ENCODE peak calls at places on chromosomes 16 and 17, in ten cellular contexts. H is OCI-LY7; B is A549; C is left lung; I is astrocyte of the cerebellum; D is fibroblast of the aortic adventitia; V is HFF-Myc; Y is PC-3; W is CD4-positive, alpha-beta memory T cell; G is sigmoid colon. X is an unnamed sample.

GRCh38 chr17:73401911-73402310 is 90.1 kb upstream of the CDC42EP4 start:
- DNase-seq in H (no peak), B (no peak), C (peak), I (peak), D (peak), V (no peak), Y (no peak), W (peak), G (no peak), X (no peak)

GRCh38 chr16:1920727-1921155 is 2.5 kb upstream of the HS3ST6 start:
- DNase-seq in H (peak), B (peak), C (no peak), I (no peak), D (no peak), V (no peak), Y (peak), W (no peak), G (no peak), X (no peak)

GRCh38 chr16:78704421-78704820 is 605.0 kb downstream of the WWOX start:
- DNase-seq in H (no peak), B (no peak), C (no peak), I (no peak), D (no peak), V (peak), Y (no peak), W (no peak), G (no peak), X (no peak)

GRCh38 chr17:12041316-12041715 is 20.6 kb downstream of the MAP2K4 start:
- DNase-seq in H (no peak), B (peak), C (no peak), I (peak), D (peak), V (peak), Y (peak), W (no peak), G (no peak), X (no peak)

GRCh38 chr16:26019885-26020284 is 328.1 kb downstream of the HS3ST4 start:
- DNase-seq in H (no peak), B (no peak), C (no peak), I (no peak), D (no peak), V (no peak), Y (no peak), W (no peak), G (no peak), X (no peak)

GRCh38 chr16:4338712-4339299 is 12.3 kb downstream of the PAM16 start:
- DNase-seq in H (no peak), B (no peak), C (no peak), I (no peak), D (no peak), V (no peak), Y (no peak), W (no peak), G (peak), X (no peak)

GRCh38 chr17:82228278-82228841 is 482 bp upstream of the SLC16A3 start:
- DNase-seq in H (peak), B (no peak), C (peak), I (no peak), D (no peak), V (no peak), Y (no peak), W (peak), G (peak), X (peak)

GRCh38 chr17:11996722-11997146 is 541 bp downstream of the ZNF18 start:
- DNase-seq in H (peak), B (peak), C (no peak), I (no peak), D (peak), V (peak), Y (peak), W (peak), G (no peak), X (peak)

GRCh38 chr17:3157218-3157617 is 29.9 kb upstream of the OR1G1 start:
- DNase-seq in H (no peak), B (no peak), C (no peak), I (no peak), D (no peak), V (no peak), Y (no peak), W (no peak), G (no peak), X (no peak)

GRCh38 chr16:566475-567361 is at the start of gene NHLRC4:
- DNase-seq in H (peak), B (no peak), C (no peak), I (no peak), D (peak), V (no peak), Y (no peak), W (peak), G (peak), X (peak)

GRCh38 chr17:59838196-59838911 is 54.4 kb downstream of the TUBD1 start:
- DNase-seq in H (no peak), B (peak), C (no peak), I (no peak), D (peak), V (no peak), Y (peak), W (peak), G (peak), X (peak)

GRCh38 chr16:27234603-27235002 is 31.3 kb downstream of the KDM8 start:
- DNase-seq in H (no peak), B (no peak), C (no peak), I (no peak), D (no peak), V (no peak), Y (no peak), W (no peak), G (peak), X (no peak)

GRCh38 chr17:71423871-71424546 is 696.8 kb upstream of the SOX9 start:
- DNase-seq in H (peak), B (peak), C (no peak), I (peak), D (no peak), V (no peak), Y (peak), W (no peak), G (no peak), X (no peak)

GRCh38 chr17:67629963-67630320 is 87.8 kb upstream of the NOL11 start:
- DNase-seq in H (peak), B (peak), C (no peak), I (peak), D (peak), V (peak), Y (peak), W (peak), G (no peak), X (no peak)

GRCh38 chr17:17782425-17783120 is 54.2 kb downstream of the SREBF1 start:
- DNase-seq in H (peak), B (no peak), C (no peak), I (no peak), D (no peak), V (no peak), Y (peak), W (no peak), G (no peak), X (peak)

GRCh38 chr17:19486351-19487008 is 47.2 kb upstream of the SLC47A1 start:
- DNase-seq in H (no peak), B (no peak), C (no peak), I (no peak), D (no peak), V (no peak), Y (no peak), W (no peak), G (peak), X (no peak)

GRCh38 chr17:13594762-13595697 is 6.7 kb downstream of the HS3ST3A1 start:
- DNase-seq in H (peak), B (peak), C (no peak), I (peak), D (peak), V (peak), Y (peak), W (peak), G (peak), X (peak)

GRCh38 chr16:74726736-74727135 is 26.1 kb upstream of the MLKL start:
- DNase-seq in H (peak), B (peak), C (no peak), I (no peak), D (no peak), V (no peak), Y (peak), W (no peak), G (no peak), X (peak)

GRCh38 chr17:65408050-65408449 is 153.4 kb downstream of the AXIN2 start:
- DNase-seq in H (no peak), B (no peak), C (no peak), I (no peak), D (no peak), V (no peak), Y (no peak), W (no peak), G (no peak), X (no peak)

GRCh38 chr17:31128241-31128640 is 33.5 kb downstream of the NF1 start:
- DNase-seq in H (no peak), B (no peak), C (no peak), I (no peak), D (no peak), V (no peak), Y (no peak), W (no peak), G (no peak), X (no peak)

GRCh38 chr17:27518048-27518447 is 61.8 kb downstream of the KSR1 start:
- DNase-seq in H (no peak), B (no peak), C (no peak), I (no peak), D (no peak), V (no peak), Y (no peak), W (no peak), G (no peak), X (no peak)

GRCh38 chr16:1991588-1992474 is 2.1 kb downstream of the SYNGR3 start:
- DNase-seq in H (peak), B (peak), C (peak), I (peak), D (peak), V (no peak), Y (peak), W (peak), G (peak), X (peak)

GRCh38 chr17:31388770-31389672 is 2.5 kb upstream of the RAB11FIP4 start:
- DNase-seq in H (peak), B (no peak), C (no peak), I (no peak), D (no peak), V (no peak), Y (peak), W (peak), G (no peak), X (no peak)

GRCh38 chr17:40301315-40301714 is 7.7 kb upstream of the RARA start:
- DNase-seq in H (no peak), B (peak), C (no peak), I (no peak), D (no peak), V (no peak), Y (peak), W (no peak), G (no peak), X (no peak)
- H3K4me3 ChIP-seq in H (no peak), B (no peak), C (no peak), I (no peak), D (no peak), V (no peak), Y (no peak), W (no peak), G (no peak), X (no peak)

DNA sequence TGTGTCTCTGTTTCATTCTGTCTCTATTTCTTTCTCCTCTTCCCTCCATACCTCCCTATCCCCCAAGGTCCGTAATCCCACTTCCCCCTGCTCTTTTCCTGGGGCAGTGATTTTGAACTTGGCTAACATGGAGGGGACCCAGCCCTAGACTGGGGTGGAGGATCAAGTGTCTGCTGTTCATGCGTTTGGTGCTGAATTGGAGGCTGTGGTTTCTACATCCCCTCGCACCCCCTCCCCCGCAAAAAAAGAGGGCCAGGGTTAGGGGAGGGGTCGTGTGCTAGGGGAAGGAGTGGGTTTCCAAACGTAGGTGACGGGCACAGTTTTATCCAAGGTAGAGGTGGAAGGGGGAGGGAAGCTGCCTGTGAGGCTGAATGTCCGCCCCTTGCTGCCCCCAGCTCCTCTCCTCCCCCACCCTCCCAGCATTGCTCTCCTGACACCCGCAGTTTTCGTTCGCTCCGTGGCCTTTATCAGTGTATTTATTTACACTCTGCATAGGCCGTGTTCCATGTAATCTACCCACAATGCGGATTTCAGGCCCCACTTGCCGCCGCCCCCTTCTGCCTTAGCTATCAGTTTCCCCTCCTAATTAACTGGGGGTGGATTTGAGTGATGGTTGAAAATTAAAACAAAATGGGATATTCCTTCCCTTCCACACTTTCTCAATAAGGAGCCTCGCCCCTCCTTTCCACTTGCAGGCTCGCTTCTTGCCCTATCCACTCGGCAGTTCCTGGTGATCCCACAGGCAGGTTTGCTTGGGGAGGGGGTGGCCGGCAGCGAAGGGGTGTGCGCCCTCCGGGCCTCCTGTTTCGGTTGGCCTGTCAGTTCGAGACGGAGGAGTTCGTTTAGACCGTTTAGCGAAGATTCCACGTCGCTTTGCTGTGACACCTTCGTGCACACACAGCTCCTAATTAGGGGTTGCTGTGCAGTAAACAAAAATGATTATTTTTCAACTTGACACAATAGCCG is 2.0 kb downstream of the GNAO1 start:
- DNase-seq in H (no peak), B (no peak), C (no peak), I (no peak), D (no peak), V (no peak), Y (no peak), W (no peak), G (no peak), X (no peak)
- H3K4me3 ChIP-seq in H (no peak), B (no peak), C (no peak), I (no peak), D (no peak), V (no peak), Y (no peak), W (peak), G (peak), X (peak)

GRCh38 chr17:77374170-77374936 is 233.6 kb downstream of the SEC14L1 start:
- DNase-seq in H (peak), B (no peak), C (peak), I (peak), D (peak), V (no peak), Y (no peak), W (peak), G (peak), X (peak)

GRCh38 chr17:77375108-77375507 is 234.3 kb downstream of the SEC14L1 start:
- DNase-seq in H (no peak), B (no peak), C (no peak), I (no peak), D (no peak), V (no peak), Y (no peak), W (no peak), G (peak), X (no peak)

GRCh38 chr17:77376795-77377751 is 236.3 kb downstream of the SEC14L1 start:
- DNase-seq in H (no peak), B (no peak), C (no peak), I (no peak), D (peak), V (no peak), Y (no peak), W (no peak), G (peak), X (no peak)

GRCh38 chr17:77375917-77376651 is 235.3 kb downstream of the SEC14L1 start:
- DNase-seq in H (no peak), B (no peak), C (no peak), I (no peak), D (peak), V (no peak), Y (no peak), W (peak), G (peak), X (no peak)

GRCh38 chr17:77375526-77375916 is 234.8 kb downstream of the SEC14L1 start:
- DNase-seq in H (no peak), B (no peak), C (no peak), I (no peak), D (no peak), V (no peak), Y (no peak), W (no peak), G (peak), X (no peak)
- H3K4me3 ChIP-seq in H (no peak), B (no peak), C (peak), I (peak), D (peak), V (peak), Y (no peak), W (peak), G (peak), X (peak)

GRCh38 chr16:12290165-12290564 is 313.6 kb downstream of the SNX29 start:
- DNase-seq in H (peak), B (no peak), C (no peak), I (no peak), D (no peak), V (no peak), Y (no peak), W (no peak), G (no peak), X (no peak)
- H3K4me3 ChIP-seq in H (no peak), B (no peak), C (no peak), I (no peak), D (no peak), V (no peak), Y (no peak), W (no peak), G (no peak), X (no peak)

DNA sequence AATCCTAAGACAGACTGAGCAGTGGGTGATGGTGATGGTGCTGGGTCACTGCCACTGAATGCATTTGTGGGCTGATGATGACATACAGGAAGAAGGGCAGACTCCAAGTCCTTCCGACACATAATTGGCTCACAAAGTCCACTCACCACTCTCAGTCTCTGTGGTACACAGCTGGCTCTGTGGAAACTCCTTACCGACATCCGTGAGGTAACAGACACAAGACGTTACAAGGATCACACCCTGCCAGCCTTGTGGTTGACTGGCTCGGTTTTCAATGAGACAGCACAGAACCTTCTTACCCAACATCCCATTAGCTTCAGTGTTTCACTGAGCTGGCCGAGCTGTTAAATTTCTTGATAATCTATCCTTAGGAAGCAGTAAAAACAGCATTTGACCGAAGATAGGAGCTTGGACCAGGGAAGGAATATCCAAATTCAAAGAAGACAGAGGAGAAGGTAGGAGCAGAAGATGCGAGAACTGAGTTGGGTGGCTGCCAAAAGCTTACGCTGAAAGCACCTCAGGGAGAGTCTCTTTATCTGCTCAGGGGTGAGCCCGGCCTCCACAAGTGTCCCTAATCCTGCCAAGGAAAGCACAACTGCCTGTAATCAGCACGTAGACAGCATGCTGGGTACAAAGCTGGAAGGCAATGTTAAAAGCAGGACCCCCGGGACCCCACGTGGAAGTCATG is 5.5 kb upstream of the MXRA7 start:
- DNase-seq in H (no peak), B (no peak), C (no peak), I (peak), D (peak), V (peak), Y (no peak), W (peak), G (peak), X (no peak)
- H3K4me3 ChIP-seq in H (no peak), B (no peak), C (peak), I (peak), D (peak), V (no peak), Y (no peak), W (no peak), G (no peak), X (no peak)

DNA sequence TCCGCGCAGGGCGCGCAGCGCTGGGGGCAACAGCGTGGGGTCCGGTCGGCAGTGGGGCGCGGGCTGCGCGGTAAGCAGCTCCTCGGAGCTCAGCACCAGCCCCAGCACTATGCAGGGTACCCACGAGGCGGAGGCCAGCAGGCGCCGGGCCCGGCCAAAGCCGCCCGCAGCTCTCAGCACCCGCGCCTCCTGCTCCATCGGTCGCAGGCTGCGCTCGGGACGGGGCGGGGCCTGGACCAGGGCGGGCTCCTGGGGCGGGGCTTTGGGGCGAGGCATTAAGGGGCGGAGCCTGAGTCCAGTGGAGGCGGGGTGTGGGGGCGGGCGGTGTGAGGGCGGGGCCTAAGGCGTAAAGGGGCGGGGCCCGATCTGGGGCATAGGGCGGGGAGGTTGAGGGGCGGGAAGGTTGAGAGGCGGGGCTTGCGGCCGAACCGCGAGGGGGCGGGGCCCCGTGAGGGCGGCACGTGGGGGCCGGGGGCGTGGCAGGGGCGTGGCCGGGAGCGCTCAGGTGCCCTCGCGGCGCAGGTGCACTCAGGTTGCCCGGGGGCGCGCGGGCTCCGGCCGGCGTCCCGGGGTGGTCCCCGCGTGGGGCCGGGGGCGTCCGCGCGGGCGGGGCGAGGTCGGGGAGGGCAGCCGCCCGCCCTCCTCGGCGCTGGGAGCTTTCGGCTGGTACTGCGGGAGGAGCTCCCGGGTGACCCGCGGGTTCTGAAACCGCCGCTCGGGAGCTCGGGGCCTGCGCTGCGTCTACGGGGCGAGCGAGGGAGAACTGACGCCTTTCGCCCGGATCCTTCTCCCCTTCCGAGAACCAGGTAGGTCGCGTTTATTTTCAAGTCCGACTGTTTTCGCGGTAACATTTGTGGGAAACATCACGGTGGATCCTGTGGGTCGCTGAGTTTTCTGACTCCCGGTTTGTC is 1.4 kb upstream of the SLC22A31 start:
- DNase-seq in H (peak), B (peak), C (peak), I (no peak), D (peak), V (peak), Y (peak), W (peak), G (peak), X (peak)
- H3K4me3 ChIP-seq in H (no peak), B (peak), C (peak), I (no peak), D (peak), V (no peak), Y (peak), W (no peak), G (peak), X (no peak)

DNA sequence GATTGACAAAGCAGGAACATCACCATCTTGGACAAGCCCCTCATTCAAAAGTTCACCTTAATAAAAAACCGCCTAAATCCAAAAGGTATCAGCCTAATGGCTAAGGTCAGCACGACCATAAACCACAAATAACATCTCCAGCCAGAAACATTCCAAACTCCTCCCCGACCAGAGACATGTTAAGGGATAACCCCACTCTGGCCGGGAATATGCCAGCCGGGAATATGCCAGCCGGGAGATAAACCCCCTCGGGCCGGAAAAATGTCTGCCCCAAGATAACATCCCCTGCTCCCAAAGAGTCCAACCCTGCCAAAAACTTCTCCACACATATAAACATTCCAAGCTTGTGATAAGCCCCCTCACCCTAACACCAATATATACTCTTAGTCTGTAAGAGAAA is 1.4 kb downstream of the DHX33 start:
- DNase-seq in H (no peak), B (no peak), C (no peak), I (no peak), D (no peak), V (no peak), Y (no peak), W (no peak), G (no peak), X (no peak)
- H3K4me3 ChIP-seq in H (peak), B (peak), C (peak), I (peak), D (peak), V (peak), Y (peak), W (peak), G (peak), X (peak)

X was measured in colonic mucosa.